ENCODE peak calls at places on chromosomes 12 and 14, in nine cellular contexts. T is esophagus muscularis mucosa; K is CD4-positive, alpha-beta T cell; Q is A549; X is WTC11; P is psoas muscle; S is coronary artery; F is choroid plexus epithelial cell; O is MCF 10A. J is an unnamed sample.

GRCh38 chr12:29907486-29907885 is 123.7 kb upstream of the TMTC1 start:
- DNase-seq in F (peak; percentile 13), K (no peak), T (no peak), P (no peak), S (no peak), X (no peak), Q (no peak), O (no peak), J (no peak)

GRCh38 chr12:92275443-92276154 is 130.0 kb upstream of the BTG1 start:
- DNase-seq in X (no peak), F (no peak), T (peak; percentile 24), O (no peak), K (no peak), Q (no peak), S (no peak), P (no peak), J (no peak)

GRCh38 chr12:52209321-52209720 is 17.5 kb upstream of the KRT80 start:
- DNase-seq in Q (no peak), S (no peak), F (no peak), P (no peak), O (peak; percentile 68), K (no peak), X (no peak), T (no peak), J (no peak)

GRCh38 chr12:112833939-112834338 is 42.4 kb downstream of the RPH3A start:
- DNase-seq in O (no peak), Q (no peak), K (no peak), T (no peak), S (no peak), F (no peak), P (no peak), X (no peak), J (no peak)

GRCh38 chr12:124725099-124725498 is 138.6 kb downstream of the SCARB1 start:
- DNase-seq in Q (no peak), S (no peak), P (no peak), T (no peak), O (no peak), F (no peak), K (no peak), X (no peak), J (no peak)

GRCh38 chr14:71103662-71104484 is 196.6 kb downstream of the PCNX1 start:
- DNase-seq in T (no peak), X (no peak), O (peak; percentile 72), K (no peak), P (no peak), F (peak; percentile 86), Q (peak; percentile 48), S (no peak), J (no peak)

GRCh38 chr14:33548606-33549005 is 402.3 kb downstream of the EGLN3 start:
- DNase-seq in K (no peak), F (no peak), T (no peak), O (no peak), S (no peak), P (no peak), Q (no peak), X (no peak), J (no peak)

GRCh38 chr12:19830461-19830860 is 391.2 kb downstream of the AEBP2 start:
- DNase-seq in Q (no peak), T (no peak), X (no peak), P (no peak), S (no peak), K (no peak), F (no peak), O (no peak), J (no peak)

GRCh38 chr12:2284321-2284813 is 231.6 kb downstream of the CACNA1C start:
- DNase-seq in K (no peak), Q (no peak), T (no peak), S (no peak), F (peak; percentile 87), P (no peak), X (no peak), O (no peak), J (no peak)

GRCh38 chr12:118082161-118082560 is 21.2 kb upstream of the WSB2 start:
- DNase-seq in Q (no peak), O (no peak), X (no peak), K (no peak), T (no peak), P (no peak), F (no peak), S (no peak), J (no peak)

GRCh38 chr12:7966558-7966957 is 30.6 kb upstream of the SLC2A3 start:
- DNase-seq in P (no peak), X (no peak), Q (no peak), K (no peak), T (no peak), S (no peak), F (peak; percentile 31), O (peak; percentile 85), J (no peak)

GRCh38 chr12:57479376-57480115 is at the start of gene ARHGAP9:
- DNase-seq in S (no peak), K (peak; percentile 73), P (no peak), F (peak; percentile 53), T (no peak), O (no peak), X (no peak), Q (no peak), J (no peak)

GRCh38 chr12:42735869-42736361 is 146.4 kb upstream of the PRICKLE1 start:
- DNase-seq in K (no peak), S (no peak), Q (no peak), P (peak; percentile 83), X (no peak), T (no peak), O (no peak), F (no peak), J (no peak)

GRCh38 chr12:40655451-40655850 is 36.8 kb upstream of the CNTN1 start:
- DNase-seq in F (no peak), O (no peak), X (no peak), P (no peak), Q (no peak), K (no peak), T (no peak), S (no peak), J (no peak)

GRCh38 chr12:124720019-124720686 is 143.5 kb downstream of the SCARB1 start:
- DNase-seq in S (no peak), T (no peak), X (no peak), P (no peak), K (no peak), O (peak; percentile 60), F (peak; percentile 71), Q (peak; percentile 41), J (no peak)

GRCh38 chr12:124588689-124589318 is 21.4 kb upstream of the NCOR2 start:
- DNase-seq in T (no peak), S (no peak), X (no peak), P (no peak), F (peak; percentile 73), K (no peak), O (peak; percentile 69), Q (no peak), J (no peak)

GRCh38 chr12:89768586-89769482 is 60.2 kb upstream of the ATP2B1 start:
- DNase-seq in T (no peak), P (no peak), F (peak; percentile 89), Q (peak; percentile 18), O (peak; percentile 97), X (no peak), S (no peak), K (no peak), J (no peak)

DNA sequence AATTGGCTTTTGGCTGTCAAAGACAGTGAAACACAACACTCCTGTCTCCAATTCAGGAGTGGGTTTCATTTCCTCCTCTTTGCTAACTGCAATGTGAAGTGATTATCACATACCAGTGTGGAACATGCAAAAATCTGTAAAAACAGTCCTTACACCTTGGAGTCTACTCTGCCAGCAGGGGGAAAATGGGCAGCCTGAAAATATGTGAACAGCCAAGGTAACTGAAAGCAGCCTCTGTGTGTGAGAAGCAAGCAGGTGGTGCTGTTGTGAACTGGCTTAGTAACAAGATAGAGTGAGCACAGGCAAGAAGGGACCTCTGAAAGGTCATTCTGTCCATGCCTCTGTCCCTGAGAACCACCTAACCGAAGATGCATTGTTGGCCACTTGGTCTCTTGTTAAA is 6.0 kb downstream of the PRMT8 start:
- DNase-seq in F (no peak), S (no peak), X (no peak), K (no peak), P (no peak), T (no peak), O (peak; percentile 29), Q (no peak), J (no peak)
- TF ChIP-seq CTCF in F (peak; percentile 27), S (no peak), X (no peak), K (no peak), P (no peak), T (no peak), O (peak; percentile 29), Q (no peak), J (peak; percentile 57)

DNA sequence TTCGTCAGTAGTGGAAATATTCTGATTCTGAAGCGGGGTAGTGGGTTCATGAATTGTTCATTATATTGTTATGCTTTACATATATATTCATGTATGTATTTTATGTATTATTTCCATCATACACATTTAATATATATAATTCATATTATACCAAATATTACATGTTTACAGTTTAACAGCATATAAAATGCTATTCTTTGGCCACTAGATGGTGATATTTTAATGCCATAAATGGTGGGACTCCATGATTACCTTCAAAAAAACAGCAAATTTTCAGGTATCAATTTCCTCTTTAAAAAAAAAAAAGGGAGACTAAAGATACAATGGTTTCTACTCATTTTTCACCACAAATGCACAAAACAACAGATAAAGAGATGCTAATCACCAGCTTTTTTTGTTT is 41.0 kb downstream of the BDKRB1 start:
- DNase-seq in O (peak; percentile 36), S (no peak), Q (no peak), K (no peak), T (no peak), X (no peak), F (peak; percentile 50), P (no peak), J (no peak)
- TF ChIP-seq CTCF in O (peak; percentile 45), S (no peak), Q (peak; percentile 63), K (peak; percentile 51), T (peak; percentile 26), X (no peak), F (peak; percentile 48), P (peak; percentile 47), J (peak; percentile 76)

GRCh38 chr14:100193417-100194357 is 34.2 kb upstream of the DEGS2 start:
- DNase-seq in P (no peak), F (no peak), K (no peak), S (no peak), T (no peak), O (peak; percentile 5), X (no peak), Q (no peak), J (peak; percentile 10)
- TF ChIP-seq CTCF in P (no peak), F (no peak), K (no peak), S (no peak), T (no peak), O (no peak), X (no peak), Q (no peak), J (no peak)

DNA sequence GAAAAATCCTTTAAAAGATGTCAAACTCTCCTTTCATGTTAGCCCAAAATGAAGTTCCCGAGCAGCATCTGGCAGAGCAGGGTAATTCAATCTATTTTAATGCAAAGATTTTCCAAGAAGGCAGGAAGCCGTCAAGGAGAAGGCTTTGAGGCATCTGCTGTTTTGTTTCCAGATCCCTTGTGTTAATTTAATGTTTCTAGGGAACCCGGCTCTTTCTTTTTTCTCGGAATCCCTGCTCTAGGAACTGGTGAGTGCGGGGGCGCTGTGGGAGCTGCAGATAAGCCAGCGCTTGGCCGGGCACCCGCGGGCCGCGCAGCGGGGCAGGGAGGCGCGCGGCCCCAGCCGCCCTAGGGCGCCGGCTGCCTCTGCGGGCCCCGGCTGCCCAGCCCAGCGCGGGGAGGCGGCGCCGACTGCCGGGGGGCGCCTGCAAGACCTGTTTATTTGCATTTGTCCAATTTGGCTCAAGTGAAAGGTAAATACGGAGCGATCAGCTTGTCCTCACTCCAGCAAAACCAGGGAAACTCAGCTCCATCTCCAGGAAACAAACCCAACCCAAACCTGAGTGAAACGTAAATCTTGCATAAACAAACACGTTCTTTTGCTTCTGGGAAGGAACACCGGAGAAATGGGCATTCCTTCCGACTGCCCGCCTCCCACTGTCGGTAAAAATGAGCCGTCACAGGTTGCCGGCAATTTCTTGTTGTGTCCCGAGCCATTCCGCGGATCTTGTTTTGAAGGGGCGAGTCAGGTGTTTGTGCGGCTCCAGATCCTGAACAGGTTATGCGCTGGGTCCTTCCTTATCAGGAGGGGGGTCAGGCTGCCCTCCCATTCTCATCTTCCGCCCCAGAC is 65.1 kb downstream of the CRADD start:
- DNase-seq in O (peak; percentile 78), X (peak; percentile 69), T (no peak), P (peak; percentile 82), K (no peak), S (no peak), Q (peak; percentile 71), F (peak; percentile 68), J (peak; percentile 60)
- TF ChIP-seq CTCF in O (peak; percentile 38), X (no peak), T (peak; percentile 64), P (peak; percentile 58), K (no peak), S (peak; percentile 14), Q (peak; percentile 88), F (peak; percentile 51), J (peak; percentile 49)

J was measured in neural crest cell.